ENCODE peak calls at places on chromosomes 7 and 10, in eight cellular contexts. U is posterior vena cava, Q is T-helper 2 cell, G is AG08395, B is amniotic stem cell, W is amygdala, T is NCI-H774, V is GM23248. H is an unnamed sample.

GRCh38 chr10:5774987-5775386 is 38.2 kb downstream of the GDI2 start:
- DNase-seq in T (no peak), Q (no peak), V (no peak), W (no peak), U (no peak), G (no peak), B (no peak), H (no peak)

GRCh38 chr10:103241262-103242011 is 4.2 kb upstream of the RPEL1 start:
- DNase-seq in T (no peak), U (no peak), V (peak; percentile 68), G (peak; percentile 46), Q (no peak), B (peak; percentile 18), W (peak; percentile 6), H (no peak)

GRCh38 chr7:31782411-31782991 is 95.5 kb downstream of the PPP1R17 start:
- DNase-seq in G (peak; percentile 68), T (peak; percentile 41), Q (peak; percentile 38), W (peak; percentile 8), U (no peak), V (peak; percentile 88), B (peak; percentile 28), H (no peak)

GRCh38 chr7:75992083-75992755 is 2.2 kb downstream of the TMEM120A start:
- DNase-seq in T (no peak), Q (no peak), B (no peak), W (no peak), G (no peak), U (peak; percentile 84), V (no peak), H (peak; percentile 86)

GRCh38 chr10:77282163-77282562 is 355.4 kb downstream of the KCNMA1 start:
- DNase-seq in B (no peak), U (no peak), V (no peak), T (no peak), Q (no peak), W (no peak), G (no peak), H (no peak)

GRCh38 chr10:106495931-106496330 is 668.6 kb downstream of the SORCS1 start:
- DNase-seq in Q (no peak), G (no peak), U (no peak), T (no peak), V (no peak), W (no peak), B (no peak), H (no peak)

GRCh38 chr7:135169141-135169935 is 1.2 kb downstream of the CYREN start:
- DNase-seq in B (no peak), U (no peak), T (no peak), W (no peak), G (no peak), V (peak; percentile 77), Q (peak; percentile 83), H (no peak)

GRCh38 chr10:121070257-121070656 is 219.1 kb downstream of the WDR11 start:
- DNase-seq in G (no peak), B (no peak), W (no peak), U (no peak), V (no peak), T (no peak), Q (peak; percentile 21), H (no peak)

GRCh38 chr7:5183155-5183554 is 6.9 kb upstream of the WIPI2 start:
- DNase-seq in G (no peak), B (no peak), Q (no peak), V (no peak), T (peak; percentile 18), U (no peak), W (no peak), H (peak; percentile 50)

GRCh38 chr10:344582-345200 is 209.4 kb downstream of the ZMYND11 start:
- DNase-seq in T (no peak), G (no peak), V (no peak), U (no peak), B (no peak), Q (no peak), W (no peak), H (no peak)

GRCh38 chr10:47246409-47247189 is 53.4 kb upstream of the GDF10 start:
- DNase-seq in T (no peak), G (no peak), Q (no peak), V (no peak), W (no peak), U (no peak), B (no peak), H (no peak)

GRCh38 chr7:90648834-90649233 is 52.7 kb downstream of the CDK14 start:
- DNase-seq in B (no peak), W (no peak), G (no peak), Q (no peak), V (no peak), T (no peak), U (no peak), H (no peak)

GRCh38 chr7:155921086-155921803 is 109.0 kb upstream of the SHH start:
- DNase-seq in Q (no peak), T (no peak), G (no peak), B (no peak), W (no peak), U (peak; percentile 66), V (no peak), H (no peak)

GRCh38 chr7:130141161-130141857 is 63.9 kb downstream of the TMEM209 start:
- DNase-seq in G (peak; percentile 78), T (peak; percentile 78), Q (peak; percentile 61), W (peak; percentile 67), B (no peak), V (peak; percentile 78), U (peak; percentile 92), H (no peak)

GRCh38 chr10:115659616-115660015 is 566.5 kb downstream of the ATRNL1 start:
- DNase-seq in U (no peak), G (no peak), Q (no peak), B (no peak), W (no peak), V (no peak), T (no peak), H (no peak)

GRCh38 chr10:61941202-61941651 is 39.7 kb downstream of the ARID5B start:
- DNase-seq in W (no peak), T (no peak), G (no peak), Q (no peak), B (no peak), V (no peak), U (no peak), H (no peak)

GRCh38 chr7:81155654-81156373 is 237.0 kb upstream of the SEMA3C start:
- DNase-seq in Q (no peak), B (no peak), G (no peak), W (no peak), V (peak; percentile 8), T (no peak), U (no peak), H (no peak)

GRCh38 chr7:151700621-151701185 is 176.2 kb downstream of the PRKAG2 start:
- DNase-seq in V (peak; percentile 84), G (peak; percentile 48), Q (no peak), U (no peak), W (no peak), B (no peak), T (no peak), H (no peak)

GRCh38 chr7:632831-633210 is 93.7 kb upstream of the DNAAF5 start:
- DNase-seq in G (no peak), W (no peak), V (no peak), Q (no peak), B (no peak), U (peak; percentile 78), T (no peak), H (no peak)

GRCh38 chr7:80711521-80711920 is 73.1 kb downstream of the CD36 start:
- DNase-seq in G (peak; percentile 59), T (no peak), Q (no peak), U (no peak), V (peak; percentile 90), W (no peak), B (no peak), H (no peak)

GRCh38 chr7:2688409-2689342 is 674 bp downstream of the AMZ1 start:
- DNase-seq in U (no peak), Q (no peak), T (no peak), V (peak; percentile 55), W (peak; percentile 71), B (no peak), G (no peak), H (no peak)

GRCh38 chr10:48811461-48811860 is 126.8 kb downstream of the WDFY4 start:
- DNase-seq in W (no peak), B (no peak), U (no peak), Q (no peak), T (no peak), G (peak; percentile 22), V (peak; percentile 50), H (no peak)

GRCh38 chr7:141161550-141161949 is 87.7 kb downstream of the TMEM178B start:
- DNase-seq in V (no peak), T (no peak), W (no peak), G (no peak), Q (no peak), B (no peak), U (no peak), H (no peak)

GRCh38 chr10:68489919-68490318 is 18.1 kb upstream of the DNA2 start:
- DNase-seq in B (no peak), V (no peak), Q (peak; percentile 23), T (no peak), W (no peak), G (no peak), U (no peak), H (no peak)

GRCh38 chr7:152909683-152910544 is 150.4 kb downstream of the ACTR3B start:
- DNase-seq in W (no peak), U (no peak), B (no peak), T (no peak), Q (no peak), V (no peak), G (no peak), H (no peak)

GRCh38 chr10:130369645-130370381 is 233.6 kb downstream of the GLRX3 start:
- DNase-seq in Q (no peak), U (no peak), G (no peak), B (no peak), W (no peak), T (no peak), V (no peak), H (peak; percentile 40)

GRCh38 chr10:98560585-98560984 is 113.8 kb upstream of the HPS1 start:
- DNase-seq in G (no peak), U (no peak), V (peak; percentile 49), T (no peak), B (no peak), W (no peak), Q (no peak), H (no peak)

GRCh38 chr10:113329121-113329596 is 223.7 kb upstream of the HABP2 start:
- DNase-seq in Q (no peak), B (peak; percentile 69), U (no peak), T (no peak), W (no peak), V (peak; percentile 96), G (peak; percentile 88), H (no peak)

GRCh38 chr7:149604521-149604920 is 106.9 kb upstream of the ZNF746 start:
- DNase-seq in W (no peak), V (no peak), T (no peak), B (no peak), Q (no peak), G (no peak), U (no peak), H (no peak)

H was measured in chondrocyte.